ENCODE peak calls at places on chromosomes 11 and 22, in six cellular contexts. W is mammary epithelial cell, K is osteoblast, Q is OCI-LY7, T is astrocyte, S is PC-3. G is an unnamed sample.

GRCh38 chr11:31233425-31233824 is 136.1 kb downstream of the DCDC1 start:
- DNase-seq in S (peak; percentile 17), T (no peak), W (peak; percentile 6), K (no peak), Q (no peak), G (peak; percentile 14)

GRCh38 chr22:32579533-32580220 is 105.1 kb downstream of the FBXO7 start:
- DNase-seq in K (no peak), S (no peak), T (peak; percentile 72), Q (no peak), W (no peak), G (peak; percentile 50)

GRCh38 chr11:102712140-102712539 is 6.6 kb upstream of the MMP27 start:
- DNase-seq in T (no peak), W (no peak), K (no peak), S (no peak), Q (no peak), G (no peak)

GRCh38 chr11:77619576-77620198 is 17.9 kb downstream of the CLNS1A start:
- DNase-seq in Q (peak; percentile 67), T (peak; percentile 19), K (no peak), W (peak; percentile 50), S (peak; percentile 92), G (peak; percentile 58)

GRCh38 chr11:117313103-117313502 is 3.0 kb downstream of the BACE1 start:
- DNase-seq in T (no peak), W (no peak), K (no peak), Q (no peak), S (no peak), G (no peak)

GRCh38 chr22:44305888-44306287 is 6.9 kb downstream of the SHISAL1 start:
- DNase-seq in K (no peak), Q (no peak), W (no peak), T (no peak), S (no peak), G (peak; percentile 42)

GRCh38 chr11:9460322-9461067 is at the start of gene ZNF143:
- DNase-seq in S (peak; percentile 99), W (peak; percentile 100), T (peak; percentile 99), K (peak; percentile 97), Q (peak; percentile 100), G (peak; percentile 100)

GRCh38 chr11:64242920-64243854 is 2.3 kb downstream of the FKBP2 start:
- DNase-seq in Q (no peak), K (peak; percentile 81), W (no peak), T (no peak), S (no peak), G (no peak)

GRCh38 chr22:49321477-49322055 is 506.1 kb downstream of the BRD1 start:
- DNase-seq in S (no peak), K (peak; percentile 27), W (no peak), Q (no peak), T (no peak), G (no peak)

GRCh38 chr11:16157327-16157726 is 199.0 kb downstream of the SOX6 start:
- DNase-seq in S (no peak), K (no peak), W (no peak), Q (no peak), T (no peak), G (no peak)

GRCh38 chr22:27502327-27502726 is 299.2 kb downstream of the MN1 start:
- DNase-seq in S (no peak), W (no peak), Q (no peak), K (no peak), T (no peak), G (no peak)

GRCh38 chr11:43504316-43504950 is 145.7 kb downstream of the TTC17 start:
- DNase-seq in K (no peak), S (peak; percentile 53), Q (peak; percentile 4), T (no peak), W (peak; percentile 18), G (peak; percentile 60)

GRCh38 chr11:8652140-8652539 is 30.3 kb downstream of the TRIM66 start:
- DNase-seq in Q (no peak), T (peak; percentile 94), K (peak; percentile 90), W (peak; percentile 86), S (peak; percentile 58), G (peak; percentile 97)

GRCh38 chr11:118623291-118623655 is 15.9 kb downstream of the PHLDB1 start:
- DNase-seq in K (no peak), Q (no peak), W (peak; percentile 95), T (peak; percentile 50), S (peak; percentile 71), G (peak; percentile 61)

GRCh38 chr11:44749160-44749559 is 22.4 kb downstream of the TSPAN18 start:
- DNase-seq in T (no peak), Q (no peak), S (no peak), W (no peak), K (no peak), G (no peak)

GRCh38 chr11:45209904-45210699 is 63.7 kb downstream of the PRDM11 start:
- DNase-seq in K (no peak), Q (no peak), S (no peak), W (no peak), T (no peak), G (peak; percentile 48)

GRCh38 chr22:38243007-38243775 is 29.6 kb downstream of the TMEM184B start:
- DNase-seq in K (peak; percentile 49), Q (peak; percentile 23), T (no peak), W (peak; percentile 22), S (no peak), G (no peak)

GRCh38 chr11:75261902-75262361 is 21.4 kb downstream of the TPBGL start:
- DNase-seq in T (no peak), W (no peak), Q (no peak), K (peak; percentile 25), S (no peak), G (no peak)

GRCh38 chr22:27299181-27300085 is 502.1 kb downstream of the MN1 start:
- DNase-seq in Q (no peak), K (no peak), S (no peak), T (peak; percentile 80), W (no peak), G (peak; percentile 18)

GRCh38 chr11:119578466-119579220 is 150.4 kb downstream of the NECTIN1 start:
- DNase-seq in W (no peak), S (peak; percentile 92), T (no peak), K (no peak), Q (no peak), G (no peak)

GRCh38 chr11:35664977-35665441 is 2.4 kb downstream of the TRIM44 start:
- DNase-seq in T (no peak), K (peak; percentile 50), W (peak; percentile 27), S (peak; percentile 24), Q (no peak), G (peak; percentile 35)

GRCh38 chr11:57324154-57324885 is 432 bp downstream of the TNKS1BP1 start:
- DNase-seq in Q (no peak), T (peak; percentile 33), S (peak; percentile 20), W (no peak), K (peak; percentile 94), G (peak; percentile 73)

GRCh38 chr11:107780775-107781174 is 68.9 kb upstream of the SLN start:
- DNase-seq in T (no peak), Q (peak; percentile 8), K (no peak), W (no peak), S (peak; percentile 63), G (no peak)

GRCh38 chr11:57568330-57568766 is 876 bp upstream of the UBE2L6 start:
- DNase-seq in K (no peak), T (peak; percentile 27), S (peak; percentile 87), W (peak; percentile 68), Q (no peak), G (no peak)

GRCh38 chr11:123754101-123754568 is at the start of gene OR6X1:
- DNase-seq in T (no peak), K (no peak), Q (no peak), S (no peak), W (no peak), G (no peak)

GRCh38 chr11:111870113-111870512 is 1.3 kb downstream of the ALG9 start:
- DNase-seq in K (no peak), T (no peak), Q (no peak), W (peak; percentile 36), S (no peak), G (no peak)
- H3K4me3 ChIP-seq in K (no peak overlapping the region), T (peak overlapping the region; percentile 85), Q (peak overlapping the region; percentile 79), W (peak overlapping the region; percentile 70), S (peak overlapping the region; percentile 91), G (peak overlapping the region; percentile 98)

GRCh38 chr22:25453557-25453956 is 110.9 kb upstream of the GRK3 start:
- DNase-seq in K (no peak), W (no peak), Q (no peak), T (no peak), S (no peak), G (no peak)

GRCh38 chr22:25451480-25452114 is 112.9 kb upstream of the GRK3 start:
- DNase-seq in S (no peak), W (no peak), K (no peak), T (peak; percentile 16), Q (no peak), G (peak; percentile 39)

GRCh38 chr22:25452116-25452700 is 112.3 kb upstream of the GRK3 start:
- DNase-seq in W (no peak), K (no peak), S (no peak), T (peak; percentile 12), Q (no peak), G (peak; percentile 56)

GRCh38 chr22:25449781-25450317 is 114.6 kb upstream of the GRK3 start:
- DNase-seq in K (no peak), W (peak; percentile 46), S (no peak), T (peak; percentile 52), Q (no peak), G (peak; percentile 26)

GRCh38 chr22:25453058-25453457 is 111.4 kb upstream of the GRK3 start:
- DNase-seq in T (no peak), S (no peak), K (no peak), Q (no peak), W (no peak), G (no peak)
- H3K79me2 ChIP-seq in T (peaks cover 81% of the 10 kb centered on the region), S (peaks cover 71% of the 10 kb centered on the region), K (peaks cover 78% of the 10 kb centered on the region), Q (peaks cover 70% of the 10 kb centered on the region), W (peaks cover 84% of the 10 kb centered on the region), G (peaks cover 92% of the 10 kb centered on the region)

GRCh38 chr11:67442504-67443398 is 525 bp downstream of the CORO1B start:
- DNase-seq in T (no peak), Q (peak; percentile 29), K (peak; percentile 96), S (peak; percentile 29), W (no peak), G (peak; percentile 54)
- H3K4me3 ChIP-seq in T (peak overlapping the region; percentile 80), Q (peak overlapping the region; percentile 69), K (peak overlapping the region; percentile 92), S (peak overlapping the region; percentile 82), W (peak overlapping the region; percentile 85), G (peak overlapping the region; percentile 92)

GRCh38 chr11:124892131-124892530 is 5.5 kb downstream of the ROBO4 start:
- DNase-seq in T (no peak), K (no peak), Q (no peak), S (no peak), W (no peak), G (no peak)

GRCh38 chr11:124890701-124891389 is 6.8 kb downstream of the ROBO4 start:
- DNase-seq in W (no peak), K (peak; percentile 63), S (no peak), T (no peak), Q (no peak), G (no peak)

GRCh38 chr11:124887667-124888013 is 10.0 kb downstream of the ROBO4 start:
- DNase-seq in K (peak; percentile 3), Q (no peak), W (no peak), S (no peak), T (no peak), G (no peak)

GRCh38 chr11:124891390-124891861 is 6.2 kb downstream of the ROBO4 start:
- DNase-seq in S (no peak), T (no peak), Q (no peak), W (no peak), K (peak; percentile 54), G (no peak)

DNA sequence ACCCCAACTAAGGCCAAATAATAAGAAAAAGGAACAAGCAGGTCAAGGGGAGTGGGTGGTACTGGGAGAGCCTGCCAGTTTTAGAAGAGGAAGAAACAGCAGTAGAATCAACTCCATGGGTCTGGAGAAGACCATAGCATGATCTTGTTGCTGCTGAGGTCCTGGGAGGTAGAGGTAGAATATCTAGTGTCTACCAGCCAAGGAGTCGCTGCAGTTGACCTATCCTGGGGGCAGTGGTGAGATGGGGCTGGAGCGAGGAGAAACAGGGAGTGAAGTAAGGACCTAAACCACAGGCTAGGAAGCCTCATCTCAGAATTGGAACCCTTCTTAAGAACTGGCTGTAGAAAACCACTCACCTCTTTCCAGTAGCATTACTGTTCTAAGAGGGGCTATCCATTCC is 8.0 kb downstream of the ROBO4 start:
- DNase-seq in T (no peak), S (no peak), Q (no peak), K (no peak), W (no peak), G (no peak)
- H3K79me2 ChIP-seq in T (no peaks in the 10 kb centered on the region), S (no peaks in the 10 kb centered on the region), Q (no peaks in the 10 kb centered on the region), K (no peaks in the 10 kb centered on the region), W (no peaks in the 10 kb centered on the region), G (no peaks in the 10 kb centered on the region)